ENCODE peak calls at places on chromosome 21, in nine cellular contexts. U is epithelial cell of esophagus; W is T-helper 2 cell; R is mesothelial cell of epicardium; K is body of pancreas; J is stimulated activated CD4-positive, alpha-beta T cell treated with anti-CD3 and anti-CD28 coated beads, TNF-alpha, amount 100 ng/mL, for 24 hours; C is adrenal gland; P is AG10803; M is neural crest cell. A is an unnamed sample.

GRCh38 chr21:17270234-17270633 is 242.6 kb upstream of the CXADR start:
- DNase-seq in W (no peak), R (no peak), M (no peak), U (peak; percentile 42), J (no peak), K (peak; percentile 11), C (peak; percentile 22), P (peak; percentile 40), A (peak; percentile 7)

GRCh38 chr21:34819357-34819999 is 150.7 kb downstream of the CLIC6 start:
- DNase-seq in J (no peak), W (no peak), R (no peak), C (no peak), K (no peak), P (no peak), U (peak; percentile 58), M (no peak), A (no peak)

GRCh38 chr21:44724166-44724565 is 12.8 kb upstream of the TSPEAR start:
- DNase-seq in M (no peak), P (no peak), R (no peak), C (no peak), W (no peak), K (no peak), J (no peak), U (no peak), A (no peak)

GRCh38 chr21:33236799-33237198 is 7.1 kb downstream of the IFNAR2 start:
- DNase-seq in J (no peak), K (no peak), W (no peak), U (no peak), M (no peak), C (no peak), R (no peak), P (no peak), A (no peak)

GRCh38 chr21:17925000-17925610 is 105.9 kb upstream of the C21orf91 start:
- DNase-seq in M (peak; percentile 49), K (peak; percentile 65), J (peak; percentile 29), R (no peak), W (no peak), C (peak; percentile 56), P (peak; percentile 51), U (peak; percentile 83), A (peak; percentile 66)

GRCh38 chr21:29217818-29218252 is 80.9 kb upstream of the BACH1 start:
- DNase-seq in M (no peak), K (no peak), P (peak; percentile 96), U (peak; percentile 97), J (no peak), C (no peak), R (no peak), W (no peak), A (peak; percentile 96)

GRCh38 chr21:34796518-34797201 is 127.9 kb downstream of the CLIC6 start:
- DNase-seq in P (no peak), J (no peak), C (no peak), K (no peak), U (peak; percentile 69), R (no peak), W (no peak), M (no peak), A (no peak)

GRCh38 chr21:36164427-36164784 is 7.8 kb downstream of the DOP1B start:
- DNase-seq in W (no peak), M (no peak), J (no peak), P (no peak), R (no peak), K (peak; percentile 63), U (no peak), C (no peak), A (no peak)

GRCh38 chr21:35925497-35925896 is 134.8 kb downstream of the SETD4 start:
- DNase-seq in W (no peak), M (no peak), C (peak; percentile 73), P (peak; percentile 28), U (peak; percentile 68), J (no peak), K (peak; percentile 77), R (no peak), A (peak; percentile 6)

GRCh38 chr21:32198369-32198768 is 80.5 kb downstream of the MIS18A start:
- DNase-seq in W (no peak), M (no peak), C (no peak), P (no peak), U (no peak), J (no peak), K (no peak), R (no peak), A (no peak)

GRCh38 chr21:35467536-35467935 is 418.4 kb upstream of the RUNX1 start:
- DNase-seq in U (no peak), C (no peak), P (peak; percentile 70), J (no peak), M (no peak), W (no peak), R (no peak), K (no peak), A (peak; percentile 60)

GRCh38 chr21:45279446-45280177 is 8.1 kb downstream of the POFUT2 start:
- DNase-seq in U (no peak), C (no peak), R (no peak), K (no peak), W (no peak), P (no peak), M (no peak), J (no peak), A (no peak)

GRCh38 chr21:15379776-15380175 is 315.0 kb upstream of the NRIP1 start:
- DNase-seq in K (no peak), C (no peak), W (no peak), R (no peak), M (no peak), P (no peak), J (no peak), U (peak; percentile 37), A (no peak)

GRCh38 chr21:45087022-45087823 is 12.8 kb downstream of the ADARB1 start:
- DNase-seq in P (no peak), C (no peak), K (no peak), M (no peak), J (no peak), R (no peak), U (no peak), W (no peak), A (no peak)

GRCh38 chr21:36246080-36246631 is 73.8 kb upstream of the MORC3 start:
- DNase-seq in W (no peak), R (no peak), C (no peak), P (no peak), M (no peak), J (no peak), K (peak; percentile 59), U (peak; percentile 44), A (no peak)

GRCh38 chr21:44436111-44436611 is 19.1 kb upstream of the LRRC3 start:
- DNase-seq in K (peak; percentile 1), W (no peak), M (no peak), J (no peak), P (no peak), U (no peak), C (peak; percentile 4), R (no peak), A (no peak)

GRCh38 chr21:24671901-24672300 is 935.4 kb downstream of the MRPL39 start:
- DNase-seq in M (no peak), C (no peak), R (no peak), W (no peak), J (no peak), K (no peak), U (no peak), P (no peak), A (no peak)

GRCh38 chr21:39527664-39528381 is 76.1 kb downstream of the SH3BGR start:
- DNase-seq in U (no peak), C (no peak), R (no peak), K (peak; percentile 85), P (no peak), M (no peak), J (no peak), W (no peak), A (no peak)

GRCh38 chr21:28602581-28602980 is 390.1 kb downstream of the LTN1 start:
- DNase-seq in W (no peak), J (no peak), R (no peak), U (no peak), M (no peak), K (no peak), C (no peak), P (no peak), A (no peak)

GRCh38 chr21:46006547-46007497 is 25.3 kb downstream of the COL6A1 start:
- DNase-seq in K (no peak), W (no peak), R (no peak), U (no peak), P (no peak), J (no peak), M (no peak), C (peak; percentile 3), A (no peak)

GRCh38 chr21:36097427-36098230 is 27.8 kb downstream of the CBR1 start:
- DNase-seq in K (no peak), R (no peak), U (peak; percentile 56), M (no peak), C (no peak), J (no peak), P (no peak), W (no peak), A (peak; percentile 46)

GRCh38 chr21:14595449-14595848 is 49.3 kb upstream of the SAMSN1 start:
- DNase-seq in K (no peak), J (no peak), U (no peak), R (no peak), C (no peak), W (no peak), M (no peak), P (no peak), A (no peak)

GRCh38 chr21:46122758-46123683 is 25.1 kb downstream of the COL6A2 start:
- DNase-seq in P (no peak), W (no peak), U (no peak), M (no peak), K (peak; percentile 0), R (no peak), C (peak; percentile 3), J (no peak), A (no peak)